ENCODE peak calls at places on chromosomes 16 and 17, in four cellular contexts. Z, O, R and E are unnamed samples.

GRCh38 chr17:43823350-43824084 is 9.4 kb downstream of the MPP3 start:
- DNase-seq in O (no peak), R (peak; percentile 79), Z (no peak), E (no peak)

GRCh38 chr17:75810216-75810615 is 25.6 kb downstream of the UNK start:
- DNase-seq in O (no peak), R (no peak), Z (no peak), E (no peak)

GRCh38 chr17:60065867-60066266 is 12.9 kb downstream of the HEATR6 start:
- DNase-seq in O (no peak), Z (no peak), R (no peak), E (no peak)

GRCh38 chr16:32116080-32116479 is 137.0 kb upstream of the TP53TG3D start:
- DNase-seq in O (no peak), Z (no peak), R (peak; percentile 48), E (no peak)

GRCh38 chr17:27038676-27039075 is 255.2 kb upstream of the WSB1 start:
- DNase-seq in R (no peak), Z (no peak), O (no peak), E (no peak)

GRCh38 chr17:65022751-65023421 is 33.7 kb downstream of the GNA13 start:
- DNase-seq in R (no peak), Z (no peak), O (peak; percentile 70), E (no peak)

GRCh38 chr17:80307994-80308671 is 47.5 kb downstream of the RNF213 start:
- DNase-seq in O (no peak), R (peak; percentile 20), Z (no peak), E (no peak)

GRCh38 chr17:9408381-9408780 is 167.2 kb downstream of the STX8 start:
- DNase-seq in O (peak; percentile 75), R (no peak), Z (no peak), E (no peak)

GRCh38 chr16:67238806-67239470 is 8.3 kb downstream of the FHOD1 start:
- DNase-seq in Z (no peak), O (no peak), R (peak; percentile 45), E (no peak)

GRCh38 chr17:3754458-3755334 is 31.0 kb downstream of the HASPIN start:
- DNase-seq in Z (peak; percentile 58), R (peak; percentile 95), O (no peak), E (peak; percentile 88)

GRCh38 chr17:50662632-50663225 is 28.0 kb downstream of the ABCC3 start:
- DNase-seq in O (no peak), R (no peak), Z (no peak), E (no peak)

GRCh38 chr17:37826497-37827115 is 81.7 kb upstream of the HNF1B start:
- DNase-seq in O (no peak), R (peak; percentile 74), Z (no peak), E (no peak)

GRCh38 chr16:17512636-17513220 is 42.0 kb upstream of the XYLT1 start:
- DNase-seq in O (peak; percentile 74), R (no peak), Z (no peak), E (no peak)

GRCh38 chr17:5419959-5420653 is at the start of gene RPAIN:
- DNase-seq in Z (peak; percentile 72), R (peak; percentile 93), O (peak; percentile 80), E (peak; percentile 78)

GRCh38 chr17:44074231-44074910 is 3.8 kb downstream of the G6PC3 start:
- DNase-seq in R (no peak), O (peak; percentile 39), Z (no peak), E (no peak)

GRCh38 chr17:61219460-61219859 is 180.2 kb upstream of the TBX2 start:
- DNase-seq in R (no peak), O (peak; percentile 77), Z (no peak), E (no peak)

GRCh38 chr17:37802712-37803416 is 58.0 kb upstream of the HNF1B start:
- DNase-seq in O (peak; percentile 80), R (no peak), Z (no peak), E (no peak)

GRCh38 chr17:80219013-80219776 is 938 bp downstream of the SGSH start:
- DNase-seq in Z (peak; percentile 19), O (peak; percentile 80), R (peak; percentile 89), E (no peak)

GRCh38 chr16:2195316-2196161 is 866 bp downstream of the CASKIN1 start:
- DNase-seq in O (no peak), R (no peak), Z (no peak), E (no peak)

GRCh38 chr16:51107742-51108141 is 43.3 kb downstream of the SALL1 start:
- DNase-seq in Z (no peak), O (no peak), R (no peak), E (no peak)

GRCh38 chr16:19980866-19981265 is 92.8 kb downstream of the GPR139 start:
- DNase-seq in R (no peak), Z (peak; percentile 12), O (peak; percentile 3), E (peak; percentile 15)

GRCh38 chr16:53207810-53208752 is 153.3 kb downstream of the CHD9 start:
- DNase-seq in O (peak; percentile 83), Z (peak; percentile 42), R (no peak), E (peak; percentile 33)

GRCh38 chr17:48052956-48053757 is 5.0 kb downstream of the NFE2L1 start:
- DNase-seq in Z (no peak), R (peak; percentile 35), O (peak; percentile 40), E (peak; percentile 29)

GRCh38 chr17:4405038-4405669 is 28.6 kb upstream of the SPNS3 start:
- DNase-seq in R (no peak), O (no peak), Z (no peak), E (no peak)

GRCh38 chr17:57366558-57367351 is 110.4 kb downstream of the MSI2 start:
- DNase-seq in Z (no peak), O (no peak), R (no peak), E (no peak)

GRCh38 chr16:54270711-54271110 is 15.9 kb downstream of the IRX3 start:
- DNase-seq in Z (no peak), O (no peak), R (no peak), E (no peak)

GRCh38 chr17:5352681-5353289 is 66.7 kb downstream of the NUP88 start:
- DNase-seq in R (no peak), O (no peak), Z (no peak), E (no peak)

GRCh38 chr17:67293251-67294203 is 48.5 kb upstream of the HELZ start:
- DNase-seq in Z (peak; percentile 61), O (peak; percentile 29), R (peak; percentile 85), E (peak; percentile 66)

GRCh38 chr16:22313141-22313781 is 16.1 kb downstream of the POLR3E start:
- DNase-seq in O (no peak), R (no peak), Z (no peak), E (no peak)

GRCh38 chr17:266219-266618 is 84.8 kb upstream of the DOC2B start:
- DNase-seq in O (no peak), Z (no peak), R (no peak), E (no peak)

DNA sequence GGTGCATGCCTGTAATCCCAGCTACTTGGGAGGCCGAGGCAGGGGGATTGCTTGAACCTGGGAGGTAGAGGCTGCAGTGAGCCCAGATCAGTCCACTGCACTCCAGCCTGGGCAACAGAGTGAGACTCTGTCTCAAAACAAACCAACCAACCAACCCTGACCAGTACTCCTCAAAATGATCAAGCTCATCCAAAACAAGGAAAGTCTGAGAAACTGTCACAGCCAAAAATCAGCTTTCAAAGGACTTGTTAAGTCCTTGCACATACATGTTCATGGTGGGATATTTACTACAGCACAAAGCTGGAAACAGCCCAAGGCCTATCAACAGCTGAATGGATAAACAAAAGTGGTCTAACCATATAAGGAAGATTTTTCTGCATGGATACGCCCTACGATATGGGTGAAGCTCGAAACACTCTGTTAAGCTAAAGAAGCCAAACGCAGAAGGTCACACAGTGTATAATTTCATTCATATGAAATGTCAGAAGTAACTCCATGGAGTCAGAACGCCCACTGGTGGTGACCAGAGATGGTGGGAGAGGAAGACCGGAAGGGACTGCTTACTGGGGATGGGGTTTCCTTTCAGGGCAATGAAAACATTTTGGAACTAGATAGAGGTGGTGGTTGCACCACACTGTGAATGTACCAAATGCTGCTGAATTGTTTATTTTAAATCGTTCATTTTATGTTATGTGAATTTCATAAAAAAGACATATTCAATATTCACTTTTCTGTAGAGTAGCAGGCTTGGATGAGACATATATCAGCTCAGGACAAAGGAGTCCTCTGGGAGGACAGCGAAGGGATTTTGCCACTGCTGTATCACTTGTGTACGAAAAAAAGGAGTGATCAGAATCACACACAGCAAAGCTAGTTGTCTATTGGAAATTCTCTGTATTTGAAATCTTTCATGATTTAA is 17.7 kb downstream of the CCL17 start:
- DNase-seq in O (peak; percentile 72), R (no peak), Z (no peak), E (peak; percentile 39)
- TF ChIP-seq CTCF in O (peak; percentile 83), R (peak; percentile 60), Z (peak; percentile 32), E (peak; percentile 49)

DNA sequence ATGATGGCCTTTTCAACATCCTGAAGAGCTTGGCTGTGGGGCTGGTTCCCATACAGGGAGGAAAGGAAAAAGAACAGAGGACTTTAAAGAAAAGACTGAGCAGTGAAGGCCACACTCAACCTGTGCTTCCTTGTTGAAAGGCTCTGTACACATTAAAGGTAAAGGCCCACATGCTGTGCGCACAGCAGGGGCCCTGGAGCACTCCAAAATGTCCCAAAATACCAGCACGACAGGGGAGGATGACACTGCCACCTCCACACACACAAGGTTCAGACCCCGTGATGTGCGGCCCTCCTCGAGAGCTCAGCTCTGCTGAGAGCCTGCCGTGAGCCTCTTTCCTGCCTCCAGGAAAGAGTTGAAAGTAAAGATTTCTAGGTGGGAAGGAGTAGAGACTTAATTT is 36.5 kb downstream of the FANCA start:
- DNase-seq in R (no peak), Z (no peak), O (no peak), E (no peak)
- TF ChIP-seq CTCF in R (no peak), Z (no peak), O (no peak), E (no peak)

GRCh38 chr17:7916383-7916677 is 241 bp upstream of the RNF227 start:
- DNase-seq in Z (no peak), O (no peak), R (no peak), E (no peak)
- TF ChIP-seq CTCF in Z (no peak), O (no peak), R (no peak), E (no peak)

DNA sequence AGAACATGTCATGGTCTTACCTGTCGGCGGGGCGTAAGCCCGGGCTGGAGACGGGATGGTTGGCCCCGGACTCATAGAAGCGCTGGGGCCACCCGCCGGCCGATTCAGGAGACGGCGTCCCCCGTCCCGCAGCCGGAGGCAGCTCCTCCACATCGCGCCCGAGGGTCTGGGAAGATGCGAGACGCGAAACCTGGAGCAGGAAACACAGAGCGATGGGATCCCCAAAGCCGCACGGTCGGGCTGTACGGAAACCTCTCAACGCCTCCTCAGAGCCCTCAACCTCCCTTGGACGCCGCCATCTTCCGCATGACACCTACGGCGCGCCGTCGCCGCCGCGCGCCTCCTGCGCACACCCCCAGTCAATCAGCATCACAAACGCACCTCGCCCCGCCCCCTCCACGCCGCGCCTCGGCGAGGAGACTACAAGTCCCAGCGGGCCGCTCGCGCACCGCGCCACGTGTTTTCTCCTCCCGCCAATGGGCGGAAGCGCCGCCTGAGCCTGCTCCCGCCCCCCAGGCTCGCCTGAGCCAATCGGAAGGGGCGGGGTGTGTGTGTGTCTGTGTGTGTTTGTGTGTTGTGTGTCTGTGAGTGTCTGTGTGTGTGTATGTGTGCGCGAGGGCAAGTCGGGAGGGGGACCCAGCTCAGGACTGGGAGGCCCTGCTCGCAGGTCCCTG is at the start of the genes ATPAF2 and GID4:
- DNase-seq in O (peak; percentile 98), R (peak; percentile 100), Z (peak; percentile 100), E (peak; percentile 100)
- TF ChIP-seq CTCF in O (no peak), R (no peak), Z (no peak), E (no peak)